ENCODE peak calls at places on chromosomes 16 and 17, in eight cellular contexts. Z is ELR, O is GM12892, A is small intestine, D is breast epithelium, V is T-cell, G is Right ventricle myocardium superior, T is NCI-H1092 treated with DMSO at 0.1 percent for 48 hours. X is an unnamed sample.
A peak's percentile ranks its signal among the peaks of the same experiment; 100 is the strongest.

GRCh38 chr16:84555418-84556196 is 51.1 kb upstream of the MEAK7 start:
- DNase-seq in Z (no peak), O (no peak), A (no peak), D (no peak), V (no peak), G (no peak), T (peak; percentile 13), X (no peak)

GRCh38 chr17:18094409-18094807 is 6.7 kb downstream of the DRG2 start:
- DNase-seq in Z (no peak), O (no peak), A (no peak), D (no peak), V (no peak), G (no peak), T (no peak), X (no peak)

GRCh38 chr17:1005361-1005946 is 8.5 kb downstream of the TIMM22 start:
- DNase-seq in Z (no peak), O (no peak), A (no peak), D (peak; percentile 75), V (no peak), G (peak; percentile 84), T (peak; percentile 70), X (no peak)

GRCh38 chr17:32279933-32280716 is 14.5 kb downstream of the RHBDL3 start:
- DNase-seq in Z (no peak), O (no peak), A (no peak), D (no peak), V (no peak), G (no peak), T (peak; percentile 69), X (no peak)

GRCh38 chr17:35094902-35095301 is 24.8 kb downstream of the RAD51D start:
- DNase-seq in Z (peak; percentile 92), O (no peak), A (no peak), D (no peak), V (no peak), G (no peak), T (no peak), X (no peak)

GRCh38 chr17:29376667-29377268 is 13.4 kb upstream of the TAOK1 start:
- DNase-seq in Z (peak; percentile 82), O (no peak), A (no peak), D (no peak), V (no peak), G (no peak), T (no peak), X (no peak)

GRCh38 chr16:2033057-2033911 is 6.6 kb downstream of the NHERF2 start:
- DNase-seq in Z (peak; percentile 80), O (no peak), A (no peak), D (no peak), V (no peak), G (peak; percentile 79), T (no peak), X (no peak)

GRCh38 chr16:31707743-31708335 is 165.8 kb upstream of the ZNF267 start:
- DNase-seq in Z (no peak), O (no peak), A (no peak), D (no peak), V (no peak), G (no peak), T (no peak), X (no peak)

GRCh38 chr17:33163827-33164555 is 129.1 kb downstream of the ASIC2 start:
- DNase-seq in Z (no peak), O (no peak), A (no peak), D (no peak), V (no peak), G (peak; percentile 43), T (no peak), X (no peak)

GRCh38 chr16:30458561-30459394 is 13.1 kb upstream of the SEPHS2 start:
- DNase-seq in Z (no peak), O (peak; percentile 56), A (peak; percentile 72), D (no peak), V (peak; percentile 64), G (peak; percentile 71), T (no peak), X (peak; percentile 99)

GRCh38 chr16:70252355-70252988 is 732 bp upstream of the EXOSC6 start:
- DNase-seq in Z (peak; percentile 45), O (no peak), A (no peak), D (no peak), V (no peak), G (no peak), T (no peak), X (peak; percentile 31)

GRCh38 chr17:38867179-38867994 is 2.5 kb upstream of the LASP1 start:
- DNase-seq in Z (peak; percentile 81), O (no peak), A (peak; percentile 66), D (no peak), V (peak; percentile 57), G (peak; percentile 70), T (peak; percentile 77), X (no peak)

GRCh38 chr16:3356118-3356517 is 429 bp downstream of the OR2C1 start:
- DNase-seq in Z (no peak), O (no peak), A (no peak), D (no peak), V (no peak), G (no peak), T (no peak), X (no peak)

GRCh38 chr17:75238684-75239191 is 22.7 kb downstream of the GGA3 start:
- DNase-seq in Z (peak; percentile 84), O (peak; percentile 79), A (peak; percentile 67), D (no peak), V (peak; percentile 54), G (no peak), T (peak; percentile 46), X (peak; percentile 73)

GRCh38 chr17:76193616-76194015 is 46.7 kb downstream of the RNF157 start:
- DNase-seq in Z (no peak), O (no peak), A (no peak), D (no peak), V (peak; percentile 36), G (no peak), T (no peak), X (no peak)

GRCh38 chr17:14354807-14355206 is 53.9 kb downstream of the HS3ST3B1 start:
- DNase-seq in Z (no peak), O (no peak), A (no peak), D (no peak), V (no peak), G (no peak), T (no peak), X (no peak)

GRCh38 chr17:38704645-38705522 is at the start of gene MLLT6:
- DNase-seq in Z (peak; percentile 90), O (peak; percentile 69), A (peak; percentile 79), D (peak; percentile 78), V (peak; percentile 83), G (peak; percentile 89), T (peak; percentile 75), X (peak; percentile 72)

GRCh38 chr17:72126575-72127486 is 6.0 kb downstream of the SOX9 start:
- DNase-seq in Z (peak; percentile 90), O (no peak), A (peak; percentile 83), D (no peak), V (no peak), G (no peak), T (peak; percentile 12), X (no peak)

GRCh38 chr16:57273826-57274225 is 10.6 kb downstream of the PLLP start:
- DNase-seq in Z (no peak), O (no peak), A (no peak), D (no peak), V (no peak), G (no peak), T (no peak), X (no peak)

GRCh38 chr17:49576121-49576905 is 642 bp downstream of the NXPH3 start:
- DNase-seq in Z (peak; percentile 67), O (no peak), A (no peak), D (no peak), V (no peak), G (peak; percentile 76), T (no peak), X (no peak)